ENCODE peak calls at places on chromosomes 3 and 15, in five cellular contexts. H, R, M, P and Q are unnamed samples.

GRCh38 chr3:3589715-3590130 is 209.5 kb upstream of the LRRN1 start:
- DNase-seq in H (no peak), R (no peak), P (no peak), M (no peak), Q (no peak)

GRCh38 chr3:33717616-33717865 is 513 bp downstream of the CLASP2 start:
- DNase-seq in H (no peak), M (peak; percentile 32), P (peak; percentile 81), R (no peak), Q (no peak)

GRCh38 chr3:8386221-8386620 is 115.4 kb upstream of the LMCD1 start:
- DNase-seq in M (no peak), P (no peak), H (no peak), R (no peak), Q (no peak)

GRCh38 chr3:132283440-132283839 is 33.8 kb upstream of the ACP3 start:
- DNase-seq in R (no peak), P (no peak), H (no peak), M (peak; percentile 11), Q (no peak)

GRCh38 chr3:37729119-37729518 is 132.6 kb upstream of the CTDSPL start:
- DNase-seq in P (no peak), M (no peak), R (no peak), H (no peak), Q (no peak)

GRCh38 chr15:48861813-48862431 is 16.0 kb upstream of the EID1 start:
- DNase-seq in H (no peak), R (no peak), P (no peak), M (no peak), Q (peak; percentile 53)

GRCh38 chr3:71168961-71169411 is 414.5 kb downstream of the FOXP1 start:
- DNase-seq in M (no peak), H (no peak), R (no peak), P (no peak), Q (no peak)

GRCh38 chr3:151971814-151972579 is 98.6 kb downstream of the SUCNR1 start:
- DNase-seq in P (no peak), M (no peak), H (no peak), R (no peak), Q (no peak)

GRCh38 chr3:195020185-195020584 is 250.8 kb downstream of the XXYLT1 start:
- DNase-seq in H (no peak), R (no peak), P (no peak), M (no peak), Q (no peak)

GRCh38 chr15:54687628-54688027 is 509.1 kb downstream of the RSL24D1 start:
- DNase-seq in H (no peak), P (no peak), R (no peak), M (no peak), Q (no peak)

GRCh38 chr15:71806452-71806931 is 3.9 kb upstream of the NR2E3 start:
- DNase-seq in H (peak; percentile 79), P (no peak), M (no peak), R (no peak), Q (no peak)

GRCh38 chr15:63933522-63933921 is 99.8 kb upstream of the HERC1 start:
- DNase-seq in H (no peak), R (no peak), P (no peak), M (no peak), Q (no peak)

GRCh38 chr3:81308296-81308695 is 453.1 kb downstream of the GBE1 start:
- DNase-seq in M (no peak), H (no peak), R (no peak), P (no peak), Q (no peak)

GRCh38 chr3:56845505-56845904 is 43.8 kb upstream of the ARHGEF3 start:
- DNase-seq in M (no peak), H (no peak), P (no peak), R (no peak), Q (no peak)

GRCh38 chr3:126102011-126102410 is 18.1 kb upstream of the SLC41A3 start:
- DNase-seq in P (no peak), M (no peak), H (no peak), R (no peak), Q (no peak)

GRCh38 chr15:100468265-100468664 is 60.5 kb downstream of the CERS3 start:
- DNase-seq in P (no peak), H (no peak), M (peak; percentile 49), R (no peak), Q (no peak)

GRCh38 chr3:71175722-71176365 is 407.7 kb downstream of the FOXP1 start:
- DNase-seq in M (no peak), R (no peak), H (no peak), P (no peak), Q (no peak)

GRCh38 chr3:79086514-79086913 is 681.3 kb downstream of the ROBO1 start:
- DNase-seq in M (peak; percentile 38), H (no peak), R (no peak), P (no peak), Q (no peak)

GRCh38 chr3:107431048-107431297 is 53.7 kb downstream of the CCDC54 start:
- DNase-seq in M (peak; percentile 25), P (no peak), R (no peak), H (no peak), Q (peak; percentile 28)

GRCh38 chr3:24682141-24682547 is 187.5 kb upstream of the THRB start:
- DNase-seq in P (no peak), H (no peak), M (no peak), R (no peak), Q (no peak)

GRCh38 chr3:110664148-110664547 is 407.5 kb upstream of the NECTIN3 start:
- DNase-seq in R (no peak), H (no peak), P (no peak), M (no peak), Q (no peak)

GRCh38 chr15:57030011-57030410 is 111.6 kb downstream of the TCF12 start:
- DNase-seq in R (no peak), P (no peak), M (no peak), H (no peak), Q (no peak)

GRCh38 chr3:129688310-129688895 is 81.9 kb upstream of the PLXND1 start:
- DNase-seq in P (peak; percentile 88), M (peak; percentile 25), R (no peak), H (peak; percentile 87), Q (no peak)

GRCh38 chr15:78726870-78727551 is 84.3 kb downstream of the ADAMTS7 start:
- DNase-seq in H (no peak), R (no peak), P (no peak), M (no peak), Q (no peak)

GRCh38 chr3:29128004-29128403 is 152.9 kb upstream of the RBMS3 start:
- DNase-seq in P (no peak), R (no peak), M (no peak), H (no peak), Q (no peak)

GRCh38 chr3:178761461-178761860 is 225.2 kb downstream of the KCNMB2 start:
- DNase-seq in M (no peak), H (no peak), R (no peak), P (no peak), Q (no peak)

GRCh38 chr3:171606151-171606751 is 146.0 kb upstream of the TNIK start:
- DNase-seq in R (no peak), M (no peak), P (no peak), H (no peak), Q (no peak)

GRCh38 chr3:126126292-126126691 is 42.4 kb upstream of the SLC41A3 start:
- DNase-seq in P (peak; percentile 29), M (no peak), R (peak; percentile 36), H (peak; percentile 50), Q (no peak)

GRCh38 chr15:100880139-100880896 is 687 bp downstream of the ALDH1A3 start:
- DNase-seq in P (no peak), R (no peak), H (no peak), M (no peak), Q (no peak)

GRCh38 chr15:41048397-41048796 is 67.7 kb downstream of the INO80 start:
- DNase-seq in P (no peak), M (no peak), R (no peak), H (no peak), Q (no peak)

DNA sequence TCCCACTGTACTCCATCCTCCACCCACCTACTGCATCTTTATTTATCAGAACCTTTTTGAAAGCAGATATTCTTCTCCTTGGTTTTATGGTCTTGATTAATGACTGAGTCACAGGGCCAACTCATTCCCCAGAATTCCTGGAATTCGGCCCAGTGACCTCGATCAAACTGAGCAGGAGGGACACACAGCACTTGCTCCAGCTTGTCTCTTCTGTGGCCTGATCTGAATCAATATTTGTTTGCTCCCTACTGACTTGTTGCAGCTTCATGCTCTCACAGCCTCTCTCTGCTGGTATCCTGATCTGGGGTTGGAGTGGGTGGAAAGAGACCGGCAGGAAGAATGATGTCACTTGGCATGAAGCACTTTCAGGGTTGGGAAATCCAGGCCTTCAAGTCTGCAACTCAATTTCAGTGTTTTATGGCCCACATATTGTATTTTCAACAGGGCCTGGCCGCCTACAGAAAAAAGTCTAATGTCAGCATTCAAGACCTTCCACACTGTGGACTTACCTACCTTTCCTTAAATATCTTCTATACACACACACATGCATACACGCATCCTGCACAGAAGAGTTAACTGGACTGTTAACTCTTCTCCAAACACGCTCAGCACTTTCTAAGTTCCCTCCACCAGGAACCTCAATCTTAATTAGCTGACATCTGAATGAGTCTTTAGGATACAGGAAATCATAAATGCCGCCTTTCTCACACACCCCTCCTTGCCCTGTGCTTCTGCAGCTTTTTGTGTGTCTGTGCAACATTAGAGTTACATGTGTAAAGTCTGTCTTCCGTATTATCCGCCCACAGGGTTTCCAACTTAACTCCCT is 4.6 kb downstream of the ANXA2 start:
- DNase-seq in M (peak; percentile 81), R (no peak), P (peak; percentile 53), H (peak; percentile 87), Q (no peak)
- H3K4me1 ChIP-seq in M (peaks cover 75% of the 10 kb centered on the region), R (peaks cover 81% of the 10 kb centered on the region), P (peaks cover 30% of the 10 kb centered on the region), H (peaks cover 51% of the 10 kb centered on the region), Q (peaks cover 42% of the 10 kb centered on the region)

GRCh38 chr3:52685705-52686691 is at the start of the genes GNL3 and PBRM1:
- DNase-seq in P (peak; percentile 97), M (peak; percentile 86), H (peak; percentile 98), R (peak; percentile 97), Q (peak; percentile 94)
- H3K4me3 ChIP-seq in P (peak within 1 kb of the TSS; percentile 69), M (peak within 1 kb of the TSS; percentile 72), H (peak within 1 kb of the TSS; percentile 94), R (peak within 1 kb of the TSS; percentile 90), Q (peak within 1 kb of the TSS; percentile 88)

GRCh38 chr3:104519468-104519867 is 847.2 kb upstream of the ALCAM start:
- DNase-seq in M (no peak), P (no peak), H (no peak), R (no peak), Q (no peak)

GRCh38 chr3:104521606-104522336 is 844.9 kb upstream of the ALCAM start:
- DNase-seq in H (no peak), R (no peak), P (peak; percentile 50), M (no peak), Q (no peak)

GRCh38 chr3:104519968-104520655 is 846.6 kb upstream of the ALCAM start:
- DNase-seq in R (no peak), M (no peak), P (no peak), H (no peak), Q (no peak)

GRCh38 chr3:104523136-104523535 is 843.6 kb upstream of the ALCAM start:
- DNase-seq in P (no peak), M (no peak), R (no peak), H (no peak), Q (no peak)

DNA sequence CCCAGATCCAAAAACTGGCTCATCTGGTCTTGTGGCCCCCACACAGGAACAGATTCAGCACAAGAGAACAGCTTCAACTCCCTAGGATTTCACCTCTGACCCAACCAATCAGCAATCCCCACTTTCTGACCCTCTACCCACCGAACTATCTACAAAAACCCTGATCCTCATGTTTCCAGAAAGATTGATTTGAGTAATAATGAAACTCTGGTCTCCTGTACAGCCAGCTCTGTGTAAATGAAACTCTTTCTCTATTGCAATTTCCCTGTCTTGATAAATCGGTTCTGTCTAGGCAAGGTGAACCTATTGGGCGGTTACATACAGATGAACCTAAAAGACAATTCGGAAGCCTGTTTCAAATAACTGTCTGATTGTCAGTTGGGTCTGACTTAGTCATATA is 847.6 kb upstream of the ALCAM start:
- DNase-seq in M (no peak), P (no peak), R (no peak), H (no peak), Q (no peak)
- H3K27ac ChIP-seq in M (no peak overlapping the region), P (no peak overlapping the region), R (no peak overlapping the region), H (no peak overlapping the region), Q (no peak overlapping the region)

GRCh38 chr15:60573936-60574335 is 95.0 kb upstream of the ICE2 start:
- DNase-seq in H (no peak), M (no peak), P (no peak), R (no peak), Q (peak; percentile 55)
- H3K4me1 ChIP-seq in H (no peaks in the 10 kb centered on the region), M (peaks cover 24% of the 10 kb centered on the region), P (peaks cover 14% of the 10 kb centered on the region), R (no peaks in the 10 kb centered on the region), Q (peaks cover 91% of the 10 kb centered on the region)